ENCODE peak calls at places on chromosomes 12 and 14, in six cellular contexts. W is tibial nerve; L is fibroblast of lung; X is CD8-positive, alpha-beta T cell; C is left lung; Y is breast epithelium. A is an unnamed sample.
A peak's percentile ranks its signal among the peaks of the same experiment; 100 is the strongest.

GRCh38 chr12:132071001-132071810 is 72.9 kb downstream of the DDX51 start:
- DNase-seq in W (no peak), L (no peak), X (no peak), C (no peak), Y (no peak), A (no peak)

GRCh38 chr14:105536691-105537579 is 10.6 kb downstream of the TMEM121 start:
- DNase-seq in W (no peak), L (no peak), X (no peak), C (no peak), Y (no peak), A (no peak)

GRCh38 chr14:98321838-98322237 is 950.2 kb downstream of the BCL11B start:
- DNase-seq in W (no peak), L (peak; percentile 75), X (no peak), C (no peak), Y (no peak), A (no peak)

GRCh38 chr12:70661762-70662161 is 24.5 kb upstream of the PTPRB start:
- DNase-seq in W (no peak), L (peak; percentile 96), X (no peak), C (no peak), Y (no peak), A (no peak)

GRCh38 chr14:31884776-31885379 is 192.2 kb upstream of the ARHGAP5 start:
- DNase-seq in W (no peak), L (peak; percentile 73), X (no peak), C (no peak), Y (no peak), A (no peak)

GRCh38 chr14:81164167-81164774 is 56.5 kb downstream of the GTF2A1 start:
- DNase-seq in W (no peak), L (peak; percentile 75), X (peak; percentile 8), C (no peak), Y (no peak), A (no peak)

GRCh38 chr12:4771172-4771959 is 51.2 kb downstream of the GALNT8 start:
- DNase-seq in W (no peak), L (no peak), X (no peak), C (no peak), Y (no peak), A (no peak)

GRCh38 chr12:47935196-47935595 is 28.2 kb upstream of the TMEM106C start:
- DNase-seq in W (no peak), L (peak; percentile 74), X (no peak), C (no peak), Y (no peak), A (peak; percentile 83)

GRCh38 chr12:102847131-102847530 is 69.9 kb downstream of the PAH start:
- DNase-seq in W (no peak), L (no peak), X (no peak), C (no peak), Y (no peak), A (no peak)

GRCh38 chr14:78606111-78606510 is 435.9 kb downstream of the NRXN3 start:
- DNase-seq in W (no peak), L (peak; percentile 91), X (no peak), C (no peak), Y (no peak), A (no peak)

GRCh38 chr14:84208451-84208850 is 1321.5 kb upstream of the FLRT2 start:
- DNase-seq in W (no peak), L (no peak), X (no peak), C (no peak), Y (no peak), A (no peak)

GRCh38 chr12:40154381-40154780 is 48.5 kb upstream of the SLC2A13 start:
- DNase-seq in W (no peak), L (no peak), X (no peak), C (no peak), Y (no peak), A (no peak)

GRCh38 chr12:65824314-65824563 is at the start of gene HMGA2:
- DNase-seq in W (no peak), L (no peak), X (no peak), C (peak; percentile 82), Y (no peak), A (peak; percentile 78)

GRCh38 chr14:70280931-70281330 is 78.6 kb downstream of the COX16 start:
- DNase-seq in W (no peak), L (no peak), X (no peak), C (no peak), Y (no peak), A (no peak)
- H3K4me3 ChIP-seq in W (no peak overlapping the region), L (no peak overlapping the region), X (no peak overlapping the region), C (no peak overlapping the region), Y (no peak overlapping the region), A (no peak overlapping the region)

GRCh38 chr12:27545666-27546065 is 21.7 kb downstream of the PPFIBP1 start:
- DNase-seq in W (no peak), L (peak; percentile 47), X (no peak), C (no peak), Y (no peak), A (no peak)
- H3K4me1 ChIP-seq in W (no peaks in the 10 kb centered on the region), L (peaks cover 22% of the 10 kb centered on the region), X (no peaks in the 10 kb centered on the region), C (peaks cover 31% of the 10 kb centered on the region), Y (peaks cover 5% of the 10 kb centered on the region), A (peaks cover 64% of the 10 kb centered on the region)

DNA sequence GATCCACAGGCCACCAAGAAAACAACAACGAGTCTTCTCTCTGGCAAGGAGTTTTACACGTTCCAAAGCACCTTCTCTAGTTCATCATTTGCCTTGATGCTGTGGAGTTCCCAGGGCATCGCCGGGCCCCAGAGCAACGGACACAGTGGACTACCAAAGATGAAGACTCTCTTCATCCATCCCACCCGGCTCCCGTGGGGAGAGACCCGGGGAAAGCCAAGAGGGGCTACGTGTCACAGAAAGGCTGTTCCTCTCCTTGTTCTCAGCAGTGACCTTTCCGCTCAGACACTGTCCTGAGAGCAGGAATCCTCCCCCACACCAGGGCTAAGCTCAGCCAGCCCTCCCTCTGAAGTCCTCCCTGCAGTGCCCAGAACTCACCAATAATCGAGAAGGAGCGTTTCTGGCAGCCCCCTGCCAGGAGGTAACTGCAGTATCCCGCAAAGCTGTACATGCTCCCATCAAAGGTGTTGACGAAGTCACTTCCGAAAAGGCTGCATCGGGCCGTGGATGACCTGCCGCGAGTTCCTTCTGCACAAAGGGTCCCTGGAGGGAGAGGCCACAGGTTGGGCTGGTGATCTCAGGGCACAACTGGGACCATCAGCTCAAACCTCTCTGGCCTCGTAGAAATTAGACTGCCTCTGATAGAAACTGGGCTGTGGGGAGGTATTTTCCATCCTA is 3.5 kb downstream of the VWF start:
- DNase-seq in W (no peak), L (no peak), X (no peak), C (no peak), Y (no peak), A (no peak)
- H3K4me3 ChIP-seq in W (no peak overlapping the region), L (no peak overlapping the region), X (no peak overlapping the region), C (no peak overlapping the region), Y (peak overlapping the region; percentile 39), A (peak overlapping the region; percentile 11)

GRCh38 chr12:46363582-46364299 is 8.8 kb downstream of the SLC38A2 start:
- DNase-seq in W (no peak), L (no peak), X (no peak), C (no peak), Y (no peak), A (no peak)

GRCh38 chr12:46364300-46364696 is 8.3 kb downstream of the SLC38A2 start:
- DNase-seq in W (no peak), L (no peak), X (no peak), C (no peak), Y (no peak), A (no peak)

GRCh38 chr12:46365951-46366379 is 6.6 kb downstream of the SLC38A2 start:
- DNase-seq in W (no peak), L (peak; percentile 51), X (no peak), C (no peak), Y (no peak), A (no peak)

GRCh38 chr12:46366771-46367170 is 5.8 kb downstream of the SLC38A2 start:
- DNase-seq in W (no peak), L (no peak), X (no peak), C (no peak), Y (no peak), A (no peak)

DNA sequence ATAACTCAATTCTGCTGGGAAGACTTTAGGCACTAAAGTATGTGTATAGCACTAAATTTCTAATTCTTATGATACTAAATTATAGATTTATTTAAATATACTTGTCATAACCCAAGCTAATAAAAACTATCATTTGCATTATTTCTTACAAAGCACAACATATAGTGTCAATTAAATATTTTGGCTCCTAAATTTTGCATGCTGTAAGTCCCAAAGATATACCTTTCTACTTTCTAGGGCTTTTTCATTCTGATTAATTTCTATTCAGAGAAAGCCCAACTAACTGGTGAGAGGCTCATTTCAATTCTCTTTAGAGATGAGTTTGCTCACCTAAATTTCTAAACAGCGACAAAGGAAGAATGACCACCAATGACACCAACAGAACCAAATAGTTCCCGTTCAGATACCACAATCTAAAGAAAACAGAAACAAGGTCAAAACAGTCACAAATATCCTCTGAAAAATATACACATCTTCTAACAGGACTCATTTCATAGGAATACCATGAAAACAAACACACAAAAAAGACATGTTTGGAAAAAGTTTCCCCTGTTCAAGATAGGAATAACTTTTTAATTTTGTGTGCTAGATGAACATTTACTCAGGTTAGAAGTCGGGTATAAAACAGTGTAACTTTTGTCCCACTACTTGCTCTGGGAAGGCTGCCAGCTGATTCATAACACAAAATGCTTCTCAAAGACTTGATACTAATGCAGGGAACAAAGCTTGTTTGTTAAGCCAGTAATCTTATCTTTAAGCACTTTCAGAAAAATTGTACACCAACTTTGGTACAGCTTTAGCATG is 7.6 kb downstream of the SLC38A2 start:
- DNase-seq in W (peak; percentile 36), L (peak; percentile 87), X (no peak), C (no peak), Y (no peak), A (no peak)
- H3K4me1 ChIP-seq in W (peaks cover 5% of the 10 kb centered on the region), L (peaks cover 8% of the 10 kb centered on the region), X (peaks cover 69% of the 10 kb centered on the region), C (peaks cover 86% of the 10 kb centered on the region), Y (peaks cover 6% of the 10 kb centered on the region), A (peaks cover 94% of the 10 kb centered on the region)

DNA sequence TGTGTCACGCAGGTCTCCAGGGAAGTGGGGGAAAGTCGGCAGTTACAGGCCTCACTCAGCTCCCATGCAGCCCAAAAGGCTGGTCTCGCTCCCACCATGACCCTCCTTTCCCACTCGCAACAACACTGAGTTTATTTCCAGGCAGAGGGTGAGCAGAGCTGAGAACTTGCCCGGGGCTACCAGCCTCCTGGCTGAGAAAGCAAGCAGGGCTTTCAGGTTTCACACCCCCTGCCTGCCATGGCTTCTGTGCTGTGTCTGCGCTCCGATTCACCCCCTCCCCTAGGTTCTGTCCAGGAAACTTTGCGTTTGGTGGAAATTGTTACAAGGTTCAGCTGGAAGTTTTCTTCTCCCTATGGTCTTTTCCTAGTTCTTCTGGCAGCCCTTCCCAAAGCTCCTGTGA is 17.1 kb downstream of the OR10G2 start:
- DNase-seq in W (no peak), L (no peak), X (no peak), C (no peak), Y (no peak), A (no peak)
- H3K4me3 ChIP-seq in W (no peak overlapping the region), L (no peak overlapping the region), X (no peak overlapping the region), C (no peak overlapping the region), Y (no peak overlapping the region), A (no peak overlapping the region)

GRCh38 chr14:102925646-102926045 is 3.2 kb downstream of the AMN start:
- DNase-seq in W (no peak), L (no peak), X (no peak), C (peak; percentile 53), Y (no peak), A (no peak)
- H3K4me1 ChIP-seq in W (no peaks in the 10 kb centered on the region), L (peaks cover 5% of the 10 kb centered on the region), X (peaks cover 40% of the 10 kb centered on the region), C (peaks cover 41% of the 10 kb centered on the region), Y (peaks cover 14% of the 10 kb centered on the region), A (peaks cover 52% of the 10 kb centered on the region)

GRCh38 chr12:7872565-7873304 is at the start of gene SLC2A14:
- DNase-seq in W (no peak), L (peak; percentile 3), X (no peak), C (no peak), Y (no peak), A (no peak)
- H3K4me3 ChIP-seq in W (no peak within 1 kb of the TSS), L (no peak within 1 kb of the TSS), X (no peak within 1 kb of the TSS), C (peak within 1 kb of the TSS; percentile 1), Y (peak within 1 kb of the TSS; percentile 30), A (peak within 1 kb of the TSS; percentile 26)

GRCh38 chr12:123056709-123057108 is 76.2 kb downstream of the ARL6IP4 start:
- DNase-seq in W (no peak), L (no peak), X (no peak), C (no peak), Y (no peak), A (no peak)
- H3K4me1 ChIP-seq in W (no peaks in the 10 kb centered on the region), L (peaks cover 32% of the 10 kb centered on the region), X (no peaks in the 10 kb centered on the region), C (peaks cover 48% of the 10 kb centered on the region), Y (peaks cover 4% of the 10 kb centered on the region), A (peaks cover 16% of the 10 kb centered on the region)

A was measured in suprapubic skin.